ENCODE peak calls at places on chromosomes 11 and 22, in four cellular contexts. E, W, O and A are unnamed samples.

GRCh38 chr11:71372693-71373657 is 75.2 kb downstream of the DHCR7 start:
- DNase-seq in E (peak; percentile 46), W (no peak), O (no peak), A (no peak)

GRCh38 chr11:44627911-44628729 is 62.7 kb downstream of the CD82 start:
- DNase-seq in E (peak; percentile 79), W (peak; percentile 72), O (peak; percentile 84), A (peak; percentile 95)

GRCh38 chr22:46996595-46997310 is 234.3 kb downstream of the TBC1D22A start:
- DNase-seq in E (no peak), W (no peak), O (no peak), A (peak; percentile 24)

GRCh38 chr11:14133381-14133780 is 170.9 kb downstream of the SPON1 start:
- DNase-seq in E (no peak), W (no peak), O (no peak), A (no peak)

GRCh38 chr11:86116996-86117705 is 48.3 kb upstream of the PICALM start:
- DNase-seq in E (peak; percentile 19), W (no peak), O (no peak), A (no peak)

GRCh38 chr11:75689861-75690641 is 21.2 kb upstream of the MAP6 start:
- DNase-seq in E (no peak), W (no peak), O (no peak), A (no peak)

GRCh38 chr11:103870821-103871309 is 165.6 kb upstream of the DDI1 start:
- DNase-seq in E (peak; percentile 45), W (no peak), O (peak; percentile 30), A (peak; percentile 89)

GRCh38 chr11:120335596-120335927 is 651 bp upstream of the ARHGEF12 start:
- DNase-seq in E (no peak), W (no peak), O (no peak), A (no peak)

GRCh38 chr11:66222358-66223149 is 45.9 kb upstream of the RAB1B start:
- DNase-seq in E (peak; percentile 96), W (peak; percentile 97), O (peak; percentile 89), A (peak; percentile 95)

GRCh38 chr11:133898031-133898769 is 52.9 kb upstream of the SPATA19 start:
- DNase-seq in E (no peak), W (no peak), O (peak; percentile 8), A (peak; percentile 40)

GRCh38 chr11:96228911-96229310 is 114.1 kb downstream of the MAML2 start:
- DNase-seq in E (no peak), W (no peak), O (no peak), A (no peak)

GRCh38 chr11:69636512-69636866 is 4.5 kb upstream of the CCND1 start:
- DNase-seq in E (peak; percentile 83), W (no peak), O (peak; percentile 89), A (peak; percentile 82)

GRCh38 chr22:21590809-21591641 is 23.5 kb downstream of the UBE2L3 start:
- DNase-seq in E (no peak), W (no peak), O (no peak), A (no peak)

GRCh38 chr11:46916251-46916650 is 2.1 kb downstream of the LRP4 start:
- DNase-seq in E (no peak), W (no peak), O (no peak), A (no peak)

GRCh38 chr11:132278801-132279574 is 908.6 kb downstream of the NTM start:
- DNase-seq in E (peak; percentile 46), W (no peak), O (no peak), A (no peak)

GRCh38 chr11:45266693-45267451 is 19.3 kb downstream of the SYT13 start:
- DNase-seq in E (peak; percentile 45), W (no peak), O (no peak), A (no peak)

GRCh38 chr22:39664485-39665200 is 94.1 kb downstream of the CACNA1I start:
- DNase-seq in E (peak; percentile 38), W (no peak), O (no peak), A (no peak)

GRCh38 chr11:95968585-95968984 is 44.7 kb upstream of the MTMR2 start:
- DNase-seq in E (no peak), W (no peak), O (no peak), A (no peak)

GRCh38 chr11:10322830-10323792 is 18.2 kb downstream of the ADM start:
- DNase-seq in E (peak; percentile 85), W (no peak), O (no peak), A (peak; percentile 85)
- TF ChIP-seq CTCF in E (peak; percentile 76), W (no peak), O (peak; percentile 65), A (peak; percentile 62)

GRCh38 chr22:22810018-22810427 is 77.6 kb upstream of the IGLL5 start:
- DNase-seq in E (peak; percentile 77), W (peak; percentile 93), O (peak; percentile 53), A (no peak)
- H3K27ac ChIP-seq in E (no peak overlapping the region), W (no peak overlapping the region), O (no peak overlapping the region), A (no peak overlapping the region)

GRCh38 chr11:5204787-5205186 is 4.3 kb upstream of the OR51V1 start:
- DNase-seq in E (peak; percentile 54), W (no peak), O (no peak), A (no peak)
- TF ChIP-seq CTCF in E (peak; percentile 53), W (no peak), O (peak; percentile 49), A (peak; percentile 31)

GRCh38 chr11:122995526-122995925 is 13.9 kb upstream of the BSX start:
- DNase-seq in E (no peak), W (no peak), O (no peak), A (no peak)

GRCh38 chr11:123000721-123001120 is 19.1 kb upstream of the BSX start:
- DNase-seq in E (no peak), W (no peak), O (no peak), A (no peak)

GRCh38 chr11:122998727-122999370 is 17.2 kb upstream of the BSX start:
- DNase-seq in E (no peak), W (no peak), O (no peak), A (no peak)
- H3K27ac ChIP-seq in E (no peak overlapping the region), W (no peak overlapping the region), O (no peak overlapping the region), A (no peak overlapping the region)

GRCh38 chr11:3015796-3016195 is 23.7 kb upstream of the NAP1L4 start:
- DNase-seq in E (no peak), W (no peak), O (no peak), A (no peak)

GRCh38 chr11:3014943-3015342 is 22.8 kb upstream of the NAP1L4 start:
- DNase-seq in E (no peak), W (no peak), O (no peak), A (no peak)

GRCh38 chr11:3016861-3017260 is 24.7 kb upstream of the NAP1L4 start:
- DNase-seq in E (no peak), W (no peak), O (no peak), A (no peak)

GRCh38 chr11:3011891-3012885 is 20.1 kb upstream of the NAP1L4 start:
- DNase-seq in E (no peak), W (no peak), O (no peak), A (no peak)

DNA sequence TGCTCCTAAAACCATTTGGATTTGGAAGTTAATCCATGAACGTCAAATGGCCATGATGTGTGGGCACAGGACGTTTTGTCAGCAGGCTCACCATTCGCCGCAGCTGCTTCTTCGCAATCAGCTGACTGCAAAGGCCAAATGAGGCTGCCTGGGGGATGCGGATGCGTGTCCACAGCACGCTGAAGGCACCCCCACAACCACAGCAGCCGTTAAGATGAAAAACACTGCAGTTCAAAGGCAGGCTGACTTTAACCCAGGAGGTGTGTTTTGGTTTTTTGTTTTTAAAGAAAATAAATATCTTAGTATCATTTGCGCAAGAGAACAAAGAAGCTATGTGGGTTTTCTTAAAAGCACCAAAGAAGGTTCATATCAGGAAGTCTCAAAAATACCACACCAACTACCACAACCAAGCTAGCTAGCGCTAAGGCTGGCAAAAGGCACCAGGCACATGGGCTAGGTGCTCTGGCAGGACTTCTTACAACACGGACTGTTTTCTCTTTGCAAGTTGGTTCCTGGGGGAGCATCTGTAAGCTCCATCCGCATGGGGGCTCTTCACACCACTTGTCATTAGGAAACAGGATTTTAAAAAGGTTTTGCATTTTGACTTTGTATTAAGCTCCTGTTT is 22.3 kb upstream of the NAP1L4 start:
- DNase-seq in E (no peak), W (peak; percentile 86), O (no peak), A (no peak)
- TF ChIP-seq CTCF in E (no peak), W (no peak), O (no peak), A (no peak)

GRCh38 chr22:29817724-29818123 is 20.4 kb downstream of the ASCC2 start:
- DNase-seq in E (no peak), W (no peak), O (no peak), A (no peak)

GRCh38 chr22:29824677-29825076 is 13.4 kb downstream of the ASCC2 start:
- DNase-seq in E (no peak), W (no peak), O (no peak), A (peak; percentile 72)

GRCh38 chr22:29821790-29822130 is 16.3 kb downstream of the ASCC2 start:
- DNase-seq in E (no peak), W (no peak), O (no peak), A (no peak)

GRCh38 chr22:29816980-29817379 is 21.1 kb downstream of the ASCC2 start:
- DNase-seq in E (no peak), W (no peak), O (no peak), A (no peak)

DNA sequence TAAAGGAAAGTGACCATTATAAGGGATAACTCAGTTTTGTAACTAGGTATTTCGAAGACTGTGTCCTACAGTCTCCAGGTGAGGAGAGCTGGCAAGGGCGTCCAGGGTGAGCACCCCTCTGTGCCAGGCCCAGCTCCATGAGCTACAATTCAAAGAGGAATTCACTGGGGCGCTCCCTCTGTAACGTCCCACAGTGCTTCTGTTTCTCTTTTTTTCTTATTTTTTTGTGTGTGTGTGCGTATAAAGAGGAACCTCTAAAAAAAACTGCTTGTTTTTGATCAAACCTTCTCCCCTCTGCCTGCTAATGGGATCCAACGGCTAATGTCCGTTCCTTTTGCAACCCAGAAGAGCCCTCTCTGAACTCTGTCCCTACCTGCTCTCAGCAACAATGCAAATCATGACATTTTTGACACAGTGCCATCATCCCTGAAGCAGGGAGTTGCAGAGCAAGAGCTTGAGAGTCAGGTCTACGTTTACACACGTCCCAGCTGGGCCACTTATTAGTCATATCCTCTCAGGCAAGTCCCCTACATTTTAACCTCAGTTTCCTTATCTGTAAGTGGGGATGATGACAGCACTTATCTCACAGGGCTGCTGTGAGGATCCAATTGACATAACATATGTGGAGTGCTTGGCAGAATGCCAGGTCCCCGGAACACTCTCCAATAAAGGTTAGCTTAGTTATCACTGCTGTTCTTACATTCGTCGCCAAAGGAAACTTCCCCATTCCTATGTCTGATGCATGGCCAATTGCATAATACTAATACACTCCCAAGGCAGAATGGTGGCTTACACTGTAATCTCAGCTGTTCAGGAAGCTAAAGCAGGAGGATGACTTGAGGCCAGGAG is 16.9 kb downstream of the ASCC2 start:
- DNase-seq in E (peak; percentile 92), W (no peak), O (peak; percentile 89), A (peak; percentile 70)
- H3K27ac ChIP-seq in E (peak overlapping the region; percentile 59), W (no peak overlapping the region), O (peak overlapping the region; percentile 53), A (no peak overlapping the region)